ENCODE peak calls at places on chromosomes 4 and X, in nine cellular contexts. B is GM23338; N is uterus; Z is dorsolateral prefrontal cortex; S is CD4-positive, alpha-beta T cell; G is HFFc6; X is AG04449; E is foreskin fibroblast; R is endothelial cell. U is an unnamed sample.

GRCh38 chr4:155353923-155354540 is 22.7 kb downstream of the MAP9 start:
- DNase-seq in B (peak), N (peak), Z (no peak), S (peak), G (no peak), X (no peak), E (peak), R (peak), U (no peak)

GRCh38 chrX:17535229-17535628 is 160.2 kb downstream of the NHS start:
- DNase-seq in B (peak), N (no peak), Z (no peak), S (peak), G (no peak), X (no peak), E (no peak), R (peak), U (no peak)

GRCh38 chrX:46758163-46758955 is 559 bp downstream of the SLC9A7 start:
- DNase-seq in B (peak), N (no peak), Z (no peak), S (no peak), G (no peak), X (no peak), E (peak), R (no peak), U (no peak)

GRCh38 chr4:38160487-38161207 is 200.4 kb downstream of the PTTG2 start:
- DNase-seq in B (peak), N (peak), Z (no peak), S (peak), G (peak), X (peak), E (peak), R (no peak), U (peak)

GRCh38 chr4:110867251-110867960 is 244.5 kb upstream of the PITX2 start:
- DNase-seq in B (no peak), N (no peak), Z (no peak), S (no peak), G (no peak), X (no peak), E (no peak), R (no peak), U (no peak)

GRCh38 chr4:79864470-79865190 is 208.4 kb downstream of the ANTXR2 start:
- DNase-seq in B (no peak), N (no peak), Z (no peak), S (no peak), G (no peak), X (no peak), E (no peak), R (no peak), U (no peak)

GRCh38 chrX:83771664-83772063 is 89.3 kb upstream of the CYLC1 start:
- DNase-seq in B (peak), N (no peak), Z (no peak), S (no peak), G (no peak), X (no peak), E (no peak), R (peak), U (no peak)

GRCh38 chrX:150463566-150463965 is 100.4 kb downstream of the MAMLD1 start:
- DNase-seq in B (no peak), N (no peak), Z (no peak), S (no peak), G (no peak), X (no peak), E (no peak), R (no peak), U (no peak)

GRCh38 chr4:90293320-90293719 is 166.1 kb downstream of the CCSER1 start:
- DNase-seq in B (peak), N (no peak), Z (no peak), S (no peak), G (no peak), X (no peak), E (no peak), R (no peak), U (no peak)

GRCh38 chrX:148381603-148382002 is 118.8 kb upstream of the AFF2 start:
- DNase-seq in B (no peak), N (no peak), Z (no peak), S (no peak), G (no peak), X (no peak), E (no peak), R (no peak), U (no peak)

GRCh38 chr4:182255421-182256190 is 12.4 kb downstream of the TENM3 start:
- DNase-seq in B (no peak), N (no peak), Z (no peak), S (no peak), G (peak), X (no peak), E (no peak), R (no peak), U (no peak)

GRCh38 chr4:154626793-154627484 is 14.5 kb upstream of the FGG start:
- DNase-seq in B (peak), N (peak), Z (peak), S (peak), G (no peak), X (no peak), E (peak), R (peak), U (no peak)

GRCh38 chr4:60981534-60981933 is 218.6 kb upstream of the ADGRL3 start:
- DNase-seq in B (no peak), N (no peak), Z (no peak), S (no peak), G (no peak), X (no peak), E (no peak), R (no peak), U (no peak)

GRCh38 chrX:107448625-107449468 is 605 bp upstream of the FRMPD3 start:
- DNase-seq in B (peak), N (peak), Z (no peak), S (no peak), G (no peak), X (no peak), E (no peak), R (peak), U (no peak)

GRCh38 chr4:83708500-83709175 is 172.7 kb downstream of the GPAT3 start:
- DNase-seq in B (peak), N (no peak), Z (no peak), S (no peak), G (no peak), X (no peak), E (no peak), R (no peak), U (no peak)

GRCh38 chrX:43655151-43655676 is 885 bp upstream of the MAOA start:
- DNase-seq in B (peak), N (peak), Z (no peak), S (peak), G (no peak), X (no peak), E (peak), R (peak), U (no peak)

GRCh38 chrX:118212817-118213183 is 96.2 kb upstream of the KLHL13 start:
- DNase-seq in B (no peak), N (no peak), Z (no peak), S (no peak), G (no peak), X (no peak), E (no peak), R (no peak), U (no peak)

GRCh38 chr4:87971866-87972265 is 3.6 kb upstream of the SPP1 start:
- DNase-seq in B (peak), N (no peak), Z (no peak), S (no peak), G (no peak), X (no peak), E (no peak), R (no peak), U (no peak)

GRCh38 chr4:6885953-6886557 is 23.6 kb upstream of the TBC1D14 start:
- DNase-seq in B (peak), N (peak), Z (peak), S (no peak), G (peak), X (no peak), E (peak), R (no peak), U (peak)

GRCh38 chrX:57286507-57287251 is at the start of gene FAAH2:
- DNase-seq in B (peak), N (no peak), Z (no peak), S (peak), G (no peak), X (no peak), E (no peak), R (peak), U (peak)

GRCh38 chr4:146282662-146283061 is 68.3 kb downstream of the REELD1 start:
- DNase-seq in B (no peak), N (no peak), Z (no peak), S (no peak), G (no peak), X (no peak), E (no peak), R (no peak), U (no peak)

GRCh38 chr4:22021116-22021515 is 72.5 kb upstream of the KCNIP4 start:
- DNase-seq in B (no peak), N (no peak), Z (no peak), S (no peak), G (peak), X (no peak), E (no peak), R (no peak), U (no peak)

GRCh38 chrX:9862953-9863352 is 76.7 kb downstream of the SHROOM2 start:
- DNase-seq in B (no peak), N (no peak), Z (no peak), S (no peak), G (no peak), X (no peak), E (no peak), R (no peak), U (no peak)

GRCh38 chr4:2794707-2795557 is 2.0 kb downstream of the SH3BP2 start:
- DNase-seq in B (no peak), N (peak), Z (peak), S (no peak), G (peak), X (no peak), E (peak), R (peak), U (no peak)

GRCh38 chr4:125750827-125751466 is 436.2 kb downstream of the FAT4 start:
- DNase-seq in B (peak), N (peak), Z (no peak), S (no peak), G (peak), X (no peak), E (peak), R (peak), U (no peak)

GRCh38 chr4:101762025-101762424 is 28.5 kb upstream of the BANK1 start:
- DNase-seq in B (no peak), N (no peak), Z (no peak), S (no peak), G (no peak), X (no peak), E (no peak), R (no peak), U (no peak)

GRCh38 chr4:168593399-168593798 is 96.5 kb downstream of the PALLD start:
- DNase-seq in B (no peak), N (no peak), Z (no peak), S (no peak), G (no peak), X (no peak), E (no peak), R (no peak), U (no peak)

GRCh38 chr4:127788517-127788916 is 6.4 kb downstream of the HSPA4L start:
- DNase-seq in B (peak), N (no peak), Z (no peak), S (no peak), G (no peak), X (no peak), E (no peak), R (no peak), U (no peak)

GRCh38 chrX:47568656-47569295 is 7.8 kb downstream of the ARAF start:
- DNase-seq in B (peak), N (no peak), Z (no peak), S (peak), G (no peak), X (no peak), E (no peak), R (no peak), U (no peak)

GRCh38 chr4:129218355-129218754 is 122.4 kb downstream of the C4orf33 start:
- DNase-seq in B (peak), N (no peak), Z (no peak), S (no peak), G (no peak), X (no peak), E (no peak), R (no peak), U (peak)
- TF ChIP-seq CTCF in B (peak), N (no peak), Z (peak), S (no peak), G (no peak), X (no peak), E (no peak), R (no peak), U (peak)

DNA sequence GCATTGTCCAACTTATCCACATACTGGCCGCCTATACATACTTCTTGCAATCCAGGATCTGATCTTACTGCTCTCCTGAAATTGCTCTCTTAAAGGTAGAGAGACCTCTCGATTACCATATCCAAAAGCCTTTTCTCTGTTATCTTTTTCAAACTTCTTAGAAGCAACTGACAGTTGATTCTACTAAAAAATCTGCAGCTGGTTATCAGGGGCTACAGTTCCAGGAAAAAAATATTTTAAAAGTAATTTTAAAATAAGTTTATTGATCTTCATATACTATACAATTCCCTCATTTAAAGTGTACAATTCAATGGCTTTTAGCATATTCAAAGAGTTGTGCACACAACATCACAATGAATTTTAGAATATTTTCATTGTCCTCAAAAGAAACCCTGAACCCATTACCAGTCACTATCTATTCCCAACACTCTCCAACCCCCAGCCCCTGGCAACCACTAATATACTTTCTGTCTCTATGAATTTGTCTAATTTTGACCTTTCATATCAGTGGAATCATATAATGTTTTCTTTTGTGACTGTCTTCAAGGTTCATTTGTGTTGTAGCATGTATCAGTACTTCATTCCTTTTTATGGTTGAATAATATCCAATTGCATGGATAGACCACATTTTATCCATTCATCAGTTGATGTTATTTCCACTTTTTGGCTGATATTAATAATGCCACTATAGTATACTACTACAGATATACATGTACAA is 101.9 kb downstream of the HDAC8 start:
- DNase-seq in B (no peak), N (no peak), Z (no peak), S (no peak), G (no peak), X (no peak), E (no peak), R (no peak), U (no peak)
- TF ChIP-seq CTCF in B (no peak), N (no peak), Z (no peak), S (no peak), G (no peak), X (no peak), E (no peak), R (no peak), U (no peak)

GRCh38 chrX:74523224-74523623 is 91.2 kb downstream of the RLIM start:
- DNase-seq in B (no peak), N (no peak), Z (no peak), S (no peak), G (no peak), X (no peak), E (no peak), R (no peak), U (no peak)

GRCh38 chrX:74520291-74520690 is 94.1 kb downstream of the RLIM start:
- DNase-seq in B (no peak), N (no peak), Z (no peak), S (no peak), G (no peak), X (no peak), E (no peak), R (no peak), U (no peak)

GRCh38 chrX:74520896-74521295 is 93.5 kb downstream of the RLIM start:
- DNase-seq in B (no peak), N (no peak), Z (no peak), S (no peak), G (no peak), X (no peak), E (no peak), R (no peak), U (no peak)

GRCh38 chrX:74521961-74522833 is 92.2 kb downstream of the RLIM start:
- DNase-seq in B (no peak), N (peak), Z (no peak), S (no peak), G (peak), X (no peak), E (peak), R (no peak), U (no peak)

GRCh38 chrX:74519870-74520269 is 94.6 kb downstream of the RLIM start:
- DNase-seq in B (no peak), N (no peak), Z (no peak), S (no peak), G (no peak), X (no peak), E (no peak), R (no peak), U (no peak)
- TF ChIP-seq CTCF in B (no peak), N (no peak), Z (no peak), S (no peak), G (no peak), X (no peak), E (no peak), R (no peak), U (no peak)

DNA sequence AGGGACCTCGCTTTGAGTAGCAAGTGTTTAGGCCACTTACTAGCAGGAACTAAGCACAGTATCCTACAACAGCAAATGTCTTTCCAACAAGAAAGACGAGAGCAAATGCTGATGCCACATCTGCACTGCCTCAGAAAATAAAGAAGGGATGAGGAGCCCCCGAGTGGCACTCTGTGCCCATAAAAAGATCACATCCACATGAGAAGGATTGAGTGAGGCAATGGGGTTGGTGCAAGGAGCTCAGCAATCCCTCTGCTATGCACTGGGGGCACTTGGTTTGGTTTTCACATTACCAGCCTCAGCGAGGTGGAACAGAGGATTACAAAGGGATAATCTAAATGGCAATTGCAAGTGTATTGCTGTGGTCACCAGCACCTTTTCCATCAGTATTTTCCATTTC is 252.8 kb upstream of the SLC7A11 start:
- DNase-seq in B (peak), N (no peak), Z (peak), S (no peak), G (peak), X (no peak), E (no peak), R (peak), U (no peak)
- TF ChIP-seq CTCF in B (peak), N (no peak), Z (peak), S (no peak), G (peak), X (no peak), E (no peak), R (no peak), U (no peak)

GRCh38 chrX:139734996-139735395 is 27.0 kb upstream of the MCF2 start:
- DNase-seq in B (no peak), N (no peak), Z (no peak), S (no peak), G (no peak), X (no peak), E (no peak), R (no peak), U (no peak)
- TF ChIP-seq CTCF in B (no peak), N (no peak), Z (no peak), S (no peak), G (no peak), X (no peak), E (no peak), R (no peak), U (no peak)

GRCh38 chrX:37825225-37825842 is 22.0 kb downstream of the DYNLT3 start:
- DNase-seq in B (peak), N (peak), Z (no peak), S (peak), G (peak), X (no peak), E (no peak), R (peak), U (no peak)
- TF ChIP-seq CTCF in B (peak), N (peak), Z (peak), S (peak), G (peak), X (peak), E (peak), R (peak), U (peak)

GRCh38 chrX:39443240-39443639 is 642.0 kb downstream of the MID1IP1 start:
- DNase-seq in B (no peak), N (no peak), Z (no peak), S (no peak), G (no peak), X (no peak), E (no peak), R (no peak), U (no peak)

GRCh38 chrX:39440734-39441305 is 639.6 kb downstream of the MID1IP1 start:
- DNase-seq in B (no peak), N (no peak), Z (no peak), S (no peak), G (no peak), X (no peak), E (no peak), R (no peak), U (no peak)

GRCh38 chrX:39449352-39449751 is 648.1 kb downstream of the MID1IP1 start:
- DNase-seq in B (no peak), N (no peak), Z (no peak), S (no peak), G (no peak), X (no peak), E (no peak), R (no peak), U (no peak)

GRCh38 chrX:39442332-39442731 is 641.1 kb downstream of the MID1IP1 start:
- DNase-seq in B (no peak), N (no peak), Z (no peak), S (no peak), G (no peak), X (no peak), E (no peak), R (no peak), U (no peak)

DNA sequence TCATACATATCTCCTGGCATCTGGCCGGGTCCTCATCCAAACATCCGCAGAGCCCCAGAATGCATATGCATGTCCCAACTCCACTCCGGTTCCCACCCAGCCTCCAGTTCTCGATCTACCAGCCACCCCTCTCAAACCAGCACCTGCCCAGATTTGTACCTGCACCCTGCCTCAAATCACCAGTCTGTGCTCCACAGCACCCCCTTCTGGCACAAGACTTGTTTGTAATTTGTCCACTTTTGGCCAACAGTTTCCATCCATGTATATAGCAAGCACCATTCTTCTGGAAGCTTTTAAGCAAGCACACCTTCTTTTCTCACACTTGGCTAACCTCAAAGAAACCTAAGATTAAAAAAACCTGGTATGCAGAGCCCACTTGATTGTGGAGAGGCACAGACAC is 644.1 kb downstream of the MID1IP1 start:
- DNase-seq in B (peak), N (no peak), Z (no peak), S (peak), G (no peak), X (no peak), E (no peak), R (peak), U (no peak)
- TF ChIP-seq CTCF in B (peak), N (no peak), Z (no peak), S (no peak), G (peak), X (no peak), E (no peak), R (no peak), U (no peak)

U was measured in kidney epithelial cell.